ENCODE peak calls at places on chromosome 15, in five cellular contexts. B, D, J, Q and M are unnamed samples.

GRCh38 chr15:69612112-69612511 is 159.5 kb downstream of the RPLP1 start:
- DNase-seq in B (no peak), D (no peak), Q (no peak), J (no peak), M (no peak)

GRCh38 chr15:33293619-33294309 is 17.0 kb upstream of the RYR3 start:
- DNase-seq in D (no peak), Q (no peak), J (peak; percentile 5), B (peak; percentile 47), M (no peak)

GRCh38 chr15:83153288-83153687 is 45.8 kb downstream of the TM6SF1 start:
- DNase-seq in Q (no peak), D (no peak), B (no peak), J (no peak), M (peak; percentile 4)

GRCh38 chr15:52071570-52071969 is 41.0 kb downstream of the BCL2L10 start:
- DNase-seq in B (no peak), J (no peak), Q (no peak), D (no peak), M (no peak)

GRCh38 chr15:47184405-47185221 is 532.7 kb upstream of the SEMA6D start:
- DNase-seq in D (peak; percentile 18), B (peak; percentile 27), J (peak; percentile 2), Q (no peak), M (peak; percentile 21)

GRCh38 chr15:28123408-28124023 is 24.4 kb upstream of the OCA2 start:
- DNase-seq in B (peak; percentile 68), Q (peak; percentile 50), J (peak; percentile 84), D (peak; percentile 60), M (peak; percentile 81)

GRCh38 chr15:22888120-22888859 is 49.8 kb downstream of the NIPA2 start:
- DNase-seq in J (peak; percentile 98), Q (no peak), B (peak; percentile 99), D (no peak), M (peak; percentile 97)

GRCh38 chr15:38670142-38671002 is 105.8 kb upstream of the RASGRP1 start:
- DNase-seq in D (no peak), Q (peak; percentile 72), J (no peak), B (no peak), M (no peak)

GRCh38 chr15:41347236-41347635 is 14.6 kb downstream of the NUSAP1 start:
- DNase-seq in J (no peak), B (no peak), Q (no peak), D (no peak), M (no peak)

GRCh38 chr15:65790692-65791334 is 1.3 kb downstream of the DENND4A start:
- DNase-seq in Q (no peak), B (no peak), D (no peak), J (peak; percentile 6), M (peak; percentile 16)

GRCh38 chr15:85335193-85335939 is 45.0 kb upstream of the AKAP13 start:
- DNase-seq in J (no peak), Q (no peak), D (no peak), B (no peak), M (no peak)

GRCh38 chr15:77634266-77634962 is 1.7 kb upstream of the LINGO1 start:
- DNase-seq in D (peak; percentile 66), J (peak; percentile 53), B (peak; percentile 42), Q (peak; percentile 34), M (peak; percentile 61)

GRCh38 chr15:40063563-40064011 is 24.6 kb upstream of the SRP14 start:
- DNase-seq in J (peak; percentile 60), B (peak; percentile 69), D (no peak), Q (no peak), M (no peak)

GRCh38 chr15:48644827-48645557 is 517 bp downstream of the FBN1 start:
- DNase-seq in B (peak; percentile 69), Q (no peak), D (peak; percentile 26), J (no peak), M (peak; percentile 58)

GRCh38 chr15:63887630-63888029 is 53.9 kb upstream of the HERC1 start:
- DNase-seq in B (no peak), Q (no peak), D (no peak), J (no peak), M (no peak)